ENCODE peak calls at places on chromosomes 2 and 18, in eight cellular contexts. R, T, Y, Q, E, B, I and D are unnamed samples.

GRCh38 chr2:12296915-12297314 is 419.8 kb upstream of the TRIB2 start:
- DNase-seq in Y (no peak), I (no peak), R (no peak), Q (no peak), B (no peak), T (no peak), E (no peak), D (no peak)

GRCh38 chr2:127706215-127706990 is 5.1 kb downstream of the SFT2D3 start:
- DNase-seq in I (no peak), E (no peak), R (no peak), B (no peak), T (no peak), Q (no peak), Y (no peak), D (no peak)

GRCh38 chr18:33960393-33960792 is 264.3 kb downstream of the NOL4 start:
- DNase-seq in B (no peak), I (no peak), E (no peak), T (no peak), R (no peak), Q (no peak), Y (no peak), D (no peak)

GRCh38 chr2:128623776-128624424 is 305.2 kb upstream of the HS6ST1 start:
- DNase-seq in R (no peak), Y (peak; percentile 75), B (peak; percentile 95), E (peak; percentile 86), Q (peak; percentile 79), T (no peak), I (no peak), D (peak; percentile 24)

GRCh38 chr2:20215183-20216040 is 9.5 kb downstream of the SDC1 start:
- DNase-seq in T (no peak), E (no peak), R (no peak), I (no peak), B (no peak), Q (no peak), Y (no peak), D (no peak)

GRCh38 chr2:131682122-131682944 is 154.6 kb downstream of the CCDC74A start:
- DNase-seq in Q (peak; percentile 70), E (peak; percentile 64), I (peak; percentile 84), R (peak; percentile 53), B (peak; percentile 84), T (peak; percentile 89), Y (peak; percentile 93), D (peak; percentile 61)

GRCh38 chr2:134307334-134307733 is 53.5 kb downstream of the MGAT5 start:
- DNase-seq in R (no peak), E (no peak), Y (no peak), I (no peak), B (no peak), T (no peak), Q (no peak), D (no peak)

GRCh38 chr2:237725661-237726060 is 72.9 kb upstream of the RBM44 start:
- DNase-seq in Q (no peak), B (no peak), I (no peak), T (no peak), E (no peak), R (no peak), Y (no peak), D (peak; percentile 80)

GRCh38 chr2:43764086-43764710 is 9.6 kb upstream of the DYNC2LI1 start:
- DNase-seq in Y (no peak), E (peak; percentile 12), B (peak; percentile 16), I (no peak), Q (peak; percentile 4), R (no peak), T (no peak), D (no peak)

GRCh38 chr2:172552547-172553291 is 3.2 kb upstream of the PDK1 start:
- DNase-seq in R (no peak), T (no peak), Q (peak; percentile 78), I (no peak), Y (peak; percentile 86), E (peak; percentile 30), B (peak; percentile 96), D (no peak)

GRCh38 chr2:20958176-20958575 is 85.7 kb downstream of the APOB start:
- DNase-seq in B (no peak), Q (no peak), T (no peak), R (no peak), I (no peak), E (no peak), Y (no peak), D (no peak)

GRCh38 chr2:95121495-95122196 is at the start of gene MRPS5:
- DNase-seq in T (peak; percentile 92), Y (peak; percentile 74), E (peak; percentile 23), R (peak; percentile 78), I (peak; percentile 80), Q (peak; percentile 40), B (peak; percentile 50), D (peak; percentile 69)

GRCh38 chr18:9421788-9422329 is 53.5 kb upstream of the RALBP1 start:
- DNase-seq in B (no peak), T (no peak), Q (no peak), R (no peak), I (no peak), Y (no peak), E (no peak), D (no peak)

GRCh38 chr2:61434314-61434713 is 36.6 kb downstream of the USP34 start:
- DNase-seq in B (no peak), R (no peak), Y (no peak), Q (no peak), E (no peak), T (no peak), I (no peak), D (peak; percentile 72)

GRCh38 chr18:22971038-22971437 is 37.9 kb downstream of the RBBP8 start:
- DNase-seq in R (no peak), Q (no peak), I (no peak), E (no peak), T (no peak), Y (no peak), B (peak; percentile 43), D (no peak)

GRCh38 chr2:200357845-200358244 is 51.4 kb downstream of the SPATS2L start:
- DNase-seq in Y (no peak), Q (no peak), E (no peak), B (no peak), T (no peak), I (no peak), R (no peak), D (no peak)

GRCh38 chr2:65834062-65834461 is 401.7 kb upstream of the SPRED2 start:
- DNase-seq in Q (no peak), E (no peak), T (no peak), Y (no peak), R (no peak), I (no peak), B (no peak), D (no peak)

GRCh38 chr2:232624554-232624842 is 8.9 kb upstream of the EFHD1 start:
- DNase-seq in R (no peak), T (no peak), B (no peak), I (no peak), E (no peak), Y (no peak), Q (peak; percentile 17), D (no peak)

GRCh38 chr2:37829202-37829601 is 95.9 kb upstream of the RMDN2 start:
- DNase-seq in T (no peak), Q (peak; percentile 98), I (no peak), R (no peak), B (peak; percentile 98), Y (peak; percentile 95), E (peak; percentile 89), D (peak; percentile 92)

GRCh38 chr2:15763106-15763821 is 171.6 kb downstream of the DDX1 start:
- DNase-seq in E (no peak), Y (no peak), I (no peak), B (no peak), R (no peak), T (no peak), Q (no peak), D (no peak)

GRCh38 chr2:127511090-127511489 is 15.2 kb downstream of the IWS1 start:
- DNase-seq in Y (no peak), Q (no peak), I (no peak), B (no peak), R (no peak), T (no peak), E (no peak), D (no peak)

GRCh38 chr2:19785432-19785831 is 116.4 kb downstream of the TTC32 start:
- DNase-seq in E (no peak), I (no peak), R (no peak), T (no peak), Q (no peak), Y (peak; percentile 84), B (peak; percentile 72), D (no peak)

GRCh38 chr2:144523606-144524131 is 3.8 kb upstream of the ZEB2 start:
- DNase-seq in T (peak; percentile 51), Y (no peak), I (no peak), B (no peak), E (no peak), Q (no peak), R (no peak), D (no peak)

GRCh38 chr2:231673348-231673770 is 35.0 kb upstream of the PTMA start:
- DNase-seq in I (no peak), T (peak; percentile 78), Q (no peak), Y (no peak), B (peak; percentile 28), R (no peak), E (no peak), D (no peak)

GRCh38 chr2:222290691-222291484 is 7.9 kb downstream of the PAX3 start:
- DNase-seq in Y (no peak), I (no peak), Q (peak; percentile 78), B (no peak), E (no peak), R (no peak), T (peak; percentile 95), D (no peak)

DNA sequence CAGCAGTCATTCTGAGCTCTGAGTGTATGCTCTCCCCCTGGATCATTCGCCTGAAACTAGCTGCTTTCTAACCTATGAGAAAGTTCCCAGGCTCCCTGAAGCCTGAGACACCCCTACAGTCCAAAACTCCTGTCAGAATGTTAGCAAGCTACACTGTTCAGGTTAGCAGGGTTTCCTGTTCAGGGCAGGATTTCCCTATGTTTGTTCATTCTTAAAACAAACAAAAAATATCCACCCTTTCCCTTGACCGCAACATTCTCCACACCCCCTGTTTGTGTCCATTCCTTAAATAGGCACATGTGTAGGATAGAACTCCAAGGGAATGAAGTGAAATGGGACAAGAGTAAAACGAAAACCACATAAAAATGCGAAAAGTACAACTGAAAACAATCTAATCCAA is 83.1 kb downstream of the KLF7 start:
- DNase-seq in B (no peak), I (no peak), R (no peak), T (no peak), Q (no peak), E (no peak), Y (no peak), D (no peak)
- TF ChIP-seq CTCF in B (no peak), I (no peak), R (no peak), T (no peak), Q (no peak), E (no peak), Y (no peak), D (no peak)

GRCh38 chr2:173997779-173998178 is 32.6 kb upstream of the SP3 start:
- DNase-seq in E (no peak), B (peak; percentile 62), R (no peak), I (no peak), T (no peak), Q (no peak), Y (no peak), D (no peak)
- TF ChIP-seq CTCF in E (no peak), B (no peak), R (no peak), I (no peak), T (no peak), Q (no peak), Y (no peak), D (no peak)

GRCh38 chr2:177161741-177162440 is 50.7 kb upstream of the HNRNPA3 start:
- DNase-seq in I (peak; percentile 50), R (no peak), E (no peak), Q (peak; percentile 51), B (peak; percentile 41), Y (peak; percentile 64), T (peak; percentile 24), D (no peak)
- TF ChIP-seq CTCF in I (peak; percentile 88), R (peak; percentile 68), E (peak; percentile 62), Q (peak; percentile 79), B (peak; percentile 57), Y (peak; percentile 68), T (peak; percentile 58), D (peak; percentile 73)

GRCh38 chr2:27123302-27124150 is at the start of gene ABHD1:
- DNase-seq in Y (no peak), E (no peak), T (peak; percentile 79), B (no peak), R (peak; percentile 33), I (peak; percentile 58), Q (no peak), D (peak; percentile 91)
- TF ChIP-seq CTCF in Y (no peak), E (no peak), T (peak; percentile 11), B (no peak), R (no peak), I (no peak), Q (no peak), D (no peak)